ENCODE peak calls at places on chromosomes 3 and 15, in four cellular contexts. X is body of pancreas, Y is upper lobe of right lung, D is endodermal cell. V is an unnamed sample. For H3K4me1, the result is how much of the 10 kb centered on the place peaks cover.

GRCh38 chr3:14266361-14266760 is 87.7 kb downstream of the LSM3 start:
- DNase-seq in Y (no peak), X (no peak), D (no peak), V (no peak)

GRCh38 chr15:64767203-64767602 is 8.2 kb downstream of the RBPMS2 start:
- DNase-seq in X (peak), D (no peak), Y (no peak), V (no peak)

GRCh38 chr15:76058714-76059319 is 968 bp upstream of the TMEM266 start:
- DNase-seq in D (peak), X (peak), Y (no peak), V (no peak)

GRCh38 chr15:40032125-40032839 is 6.7 kb downstream of the SRP14 start:
- DNase-seq in X (no peak), D (no peak), Y (no peak), V (no peak)

GRCh38 chr3:5022966-5023776 is 43.9 kb downstream of the BHLHE40 start:
- DNase-seq in D (peak), Y (no peak), X (peak), V (no peak)

GRCh38 chr15:65447145-65447544 is 24.4 kb upstream of the IGDCC4 start:
- DNase-seq in Y (no peak), X (no peak), D (no peak), V (no peak)

GRCh38 chr3:107737909-107738308 is 215.1 kb downstream of the BBX start:
- DNase-seq in D (no peak), Y (no peak), X (no peak), V (no peak)

GRCh38 chr15:66619152-66619903 is 53.5 kb upstream of the LCTL start:
- DNase-seq in D (peak), X (peak), Y (peak), V (peak)

GRCh38 chr3:120648290-120648689 is 33.7 kb downstream of the HGD start:
- DNase-seq in D (no peak), X (no peak), Y (no peak), V (no peak)

GRCh38 chr15:73078722-73079121 is 26.5 kb downstream of the NEO1 start:
- DNase-seq in D (no peak), Y (no peak), X (peak), V (no peak)

GRCh38 chr3:100756441-100756840 is 47.1 kb downstream of the TFG start:
- DNase-seq in X (peak), Y (no peak), D (no peak), V (no peak)

GRCh38 chr15:76626611-76627010 is 278.5 kb downstream of the SCAPER start:
- DNase-seq in Y (no peak), X (no peak), D (no peak), V (no peak)

GRCh38 chr15:75733761-75734651 is 21.4 kb upstream of the CSPG4 start:
- DNase-seq in D (peak), Y (peak), X (no peak), V (no peak)

GRCh38 chr3:127772776-127773751 is 49.3 kb downstream of the MGLL start:
- DNase-seq in Y (no peak), D (no peak), X (no peak), V (no peak)

GRCh38 chr3:62824965-62825592 is 50.1 kb downstream of the CADPS start:
- DNase-seq in Y (no peak), X (no peak), D (no peak), V (no peak)
- H3K4me1 ChIP-seq in Y (under half), X (under half), D (under half), V (under half)

DNA sequence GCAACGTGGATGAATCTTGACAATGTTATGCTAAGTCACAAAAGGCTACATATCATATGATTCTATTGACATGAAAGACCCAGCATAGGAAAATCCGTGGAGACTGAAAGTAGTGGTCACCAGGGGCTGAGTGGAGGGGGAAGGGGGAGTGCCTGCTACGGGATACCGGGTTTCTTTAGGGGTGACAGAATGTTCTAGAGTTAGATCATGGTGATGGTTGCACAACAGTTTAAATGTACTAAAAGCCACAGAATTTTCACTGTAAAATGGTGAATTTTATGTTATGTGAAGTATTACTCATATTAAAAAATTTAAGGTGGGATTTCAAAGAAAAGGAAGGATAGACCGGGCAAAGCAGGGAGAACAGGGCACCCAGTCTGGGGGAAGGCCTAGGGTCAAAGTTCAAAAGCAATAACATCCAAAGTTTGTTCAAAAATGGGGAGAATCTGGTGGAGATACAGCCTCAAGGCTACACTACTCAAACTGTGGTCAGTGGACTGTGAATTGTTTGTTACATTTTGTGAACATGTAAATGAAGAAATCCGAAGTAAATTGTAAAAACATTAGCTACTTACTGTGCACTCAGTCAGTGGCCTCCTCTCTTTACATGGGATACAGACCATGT is 74.2 kb upstream of the FNDC3B start:
- DNase-seq in D (no peak), Y (no peak), X (no peak), V (no peak)
- H3K4me1 ChIP-seq in D (under half), Y (under half), X (under half), V (under half)

DNA sequence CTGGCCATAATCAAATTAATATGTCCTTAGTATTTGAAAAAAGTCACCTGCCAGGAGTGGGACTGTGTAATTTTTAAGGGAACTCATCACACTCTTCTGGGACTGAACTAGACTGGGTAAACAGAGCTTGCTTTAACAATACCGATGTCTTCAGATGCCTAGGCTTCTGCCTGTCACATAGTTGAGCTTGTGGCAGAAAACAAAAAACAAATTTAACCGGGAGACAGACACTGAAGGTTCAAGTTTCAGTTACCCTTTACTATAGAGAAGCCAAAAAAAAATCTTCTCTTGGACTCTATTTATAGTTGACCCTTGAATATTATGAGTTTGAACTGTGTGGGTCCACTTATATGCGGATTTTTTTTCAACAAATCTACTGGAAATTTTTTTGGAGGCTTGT is 10.8 kb downstream of the PPP1R2 start:
- DNase-seq in Y (no peak), X (no peak), D (no peak), V (no peak)
- H3K4me1 ChIP-seq in Y (under half), X (under half), D (under half), V (half or more)

DNA sequence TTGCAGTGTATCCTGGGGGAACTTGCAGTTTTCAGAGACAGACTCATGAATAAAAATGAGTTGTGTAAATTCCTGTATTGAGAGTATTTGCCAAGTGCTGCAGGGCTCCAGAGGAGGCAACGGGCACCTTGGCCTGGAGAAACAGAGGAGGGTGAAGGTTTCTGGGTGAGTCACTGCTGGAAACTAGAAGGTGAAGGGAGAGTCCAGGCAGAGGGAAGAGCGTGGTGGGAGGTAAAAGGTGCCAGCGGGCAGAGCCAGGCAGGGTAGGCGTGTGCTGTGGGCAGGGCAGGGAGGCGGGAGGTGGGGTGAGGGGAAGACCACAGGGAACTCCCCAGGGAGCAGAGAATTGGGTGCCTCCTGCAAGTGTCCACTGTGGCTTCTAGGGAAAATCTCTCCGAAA is 120.8 kb downstream of the SLCO3A1 start:
- DNase-seq in D (no peak), Y (no peak), X (no peak), V (no peak)
- H3K4me1 ChIP-seq in D (under half), Y (under half), X (under half), V (under half)

GRCh38 chr3:191333481-191333880 is 3.2 kb upstream of the UTS2B start:
- DNase-seq in Y (no peak), X (no peak), D (no peak), V (no peak)
- H3K4me1 ChIP-seq in Y (under half), X (under half), D (under half), V (under half)

GRCh38 chr3:194373912-194374311 is 4.4 kb upstream of the LRRC15 start:
- DNase-seq in Y (no peak), D (peak), X (no peak), V (no peak)
- H3K4me1 ChIP-seq in Y (under half), D (under half), X (under half), V (under half)

GRCh38 chr3:32837789-32838188 is 20.0 kb downstream of the TRIM71 start:
- DNase-seq in X (no peak), D (peak), Y (no peak), V (no peak)
- H3K4me1 ChIP-seq in X (under half), D (under half), Y (under half), V (under half)

V was measured in CD4-positive, CD25-positive, alpha-beta regulatory T cell.